ENCODE peak calls at places on chromosome 14, in six cellular contexts. One of them, this sample, is unnamed.

GRCh38 chr14:51805541-51805940 is 54.9 kb upstream of the GNG2 start:
- DNase-seq in choroid plexus epithelial cell: no peak
- DNase-seq in progenitor cell of endocrine pancreas: no peak
- DNase-seq in cardiac fibroblast: no peak
- DNase-seq in astrocyte of the cerebellum: no peak
- DNase-seq in ovary: no peak
- DNase-seq in this sample: no peak

GRCh38 chr14:43155924-43156323 is 1351.2 kb downstream of the FSCB start:
- DNase-seq in ovary: no peak
- DNase-seq in progenitor cell of endocrine pancreas: no peak
- DNase-seq in astrocyte of the cerebellum: no peak
- DNase-seq in cardiac fibroblast: no peak
- DNase-seq in choroid plexus epithelial cell: no peak
- DNase-seq in this sample: no peak

GRCh38 chr14:88556581-88556980 is 1.8 kb upstream of the PTPN21 start:
- DNase-seq in ovary: no peak
- DNase-seq in progenitor cell of endocrine pancreas: no peak
- DNase-seq in astrocyte of the cerebellum: no peak
- DNase-seq in cardiac fibroblast: no peak
- DNase-seq in choroid plexus epithelial cell: no peak
- DNase-seq in this sample: no peak

GRCh38 chr14:58077621-58078020 is 74.4 kb downstream of the ARMH4 start:
- DNase-seq in ovary: no peak
- DNase-seq in cardiac fibroblast: peak
- DNase-seq in progenitor cell of endocrine pancreas: no peak
- DNase-seq in astrocyte of the cerebellum: peak
- DNase-seq in choroid plexus epithelial cell: peak
- DNase-seq in this sample: no peak

GRCh38 chr14:70663707-70664179 is 22.0 kb downstream of the TTC9 start:
- DNase-seq in ovary: no peak
- DNase-seq in progenitor cell of endocrine pancreas: no peak
- DNase-seq in choroid plexus epithelial cell: peak
- DNase-seq in cardiac fibroblast: peak
- DNase-seq in astrocyte of the cerebellum: no peak
- DNase-seq in this sample: no peak

GRCh38 chr14:103547455-103547940 is 15.0 kb downstream of the BAG5 start:
- DNase-seq in cardiac fibroblast: no peak
- DNase-seq in ovary: no peak
- DNase-seq in choroid plexus epithelial cell: no peak
- DNase-seq in astrocyte of the cerebellum: no peak
- DNase-seq in progenitor cell of endocrine pancreas: no peak
- DNase-seq in this sample: no peak

GRCh38 chr14:52950898-52951729 is at the start of gene FERMT2:
- DNase-seq in ovary: peak
- DNase-seq in choroid plexus epithelial cell: peak
- DNase-seq in astrocyte of the cerebellum: peak
- DNase-seq in cardiac fibroblast: peak
- DNase-seq in progenitor cell of endocrine pancreas: peak
- DNase-seq in this sample: peak

GRCh38 chr14:81765654-81766275 is 232.1 kb upstream of the SEL1L start:
- DNase-seq in cardiac fibroblast: no peak
- DNase-seq in ovary: no peak
- DNase-seq in astrocyte of the cerebellum: no peak
- DNase-seq in choroid plexus epithelial cell: no peak
- DNase-seq in progenitor cell of endocrine pancreas: no peak
- DNase-seq in this sample: no peak

GRCh38 chr14:100737526-100737925 is 10.8 kb downstream of the DLK1 start:
- DNase-seq in astrocyte of the cerebellum: no peak
- DNase-seq in progenitor cell of endocrine pancreas: no peak
- DNase-seq in choroid plexus epithelial cell: no peak
- DNase-seq in cardiac fibroblast: no peak
- DNase-seq in ovary: no peak
- DNase-seq in this sample: no peak

GRCh38 chr14:74552623-74553022 is 59.1 kb downstream of the ISCA2 start:
- DNase-seq in astrocyte of the cerebellum: no peak
- DNase-seq in progenitor cell of endocrine pancreas: no peak
- DNase-seq in cardiac fibroblast: peak
- DNase-seq in choroid plexus epithelial cell: no peak
- DNase-seq in ovary: peak
- DNase-seq in this sample: no peak

GRCh38 chr14:21105095-21105494 is 4.2 kb downstream of the TMEM253 start:
- DNase-seq in astrocyte of the cerebellum: no peak
- DNase-seq in cardiac fibroblast: no peak
- DNase-seq in ovary: no peak
- DNase-seq in progenitor cell of endocrine pancreas: no peak
- DNase-seq in choroid plexus epithelial cell: no peak
- DNase-seq in this sample: no peak

GRCh38 chr14:91410781-91411536 is 6.7 kb downstream of the CCDC88C start:
- DNase-seq in progenitor cell of endocrine pancreas: no peak
- DNase-seq in choroid plexus epithelial cell: no peak
- DNase-seq in cardiac fibroblast: no peak
- DNase-seq in astrocyte of the cerebellum: no peak
- DNase-seq in ovary: no peak
- DNase-seq in this sample: no peak

GRCh38 chr14:104685216-104685997 is 4.0 kb upstream of the INF2 start:
- DNase-seq in astrocyte of the cerebellum: no peak
- DNase-seq in choroid plexus epithelial cell: peak
- DNase-seq in progenitor cell of endocrine pancreas: no peak
- DNase-seq in cardiac fibroblast: no peak
- DNase-seq in ovary: no peak
- DNase-seq in this sample: no peak

GRCh38 chr14:101503431-101504095 is 57.7 kb upstream of the DIO3 start:
- DNase-seq in choroid plexus epithelial cell: no peak
- DNase-seq in astrocyte of the cerebellum: no peak
- DNase-seq in progenitor cell of endocrine pancreas: no peak
- DNase-seq in ovary: peak
- DNase-seq in cardiac fibroblast: no peak
- DNase-seq in this sample: peak

GRCh38 chr14:54784060-54784459 is 118.6 kb downstream of the GCH1 start:
- DNase-seq in progenitor cell of endocrine pancreas: no peak
- DNase-seq in ovary: no peak
- DNase-seq in choroid plexus epithelial cell: no peak
- DNase-seq in astrocyte of the cerebellum: no peak
- DNase-seq in cardiac fibroblast: no peak
- DNase-seq in this sample: no peak

GRCh38 chr14:30389134-30389900 is 169.6 kb upstream of the G2E3 start:
- DNase-seq in astrocyte of the cerebellum: peak
- DNase-seq in progenitor cell of endocrine pancreas: no peak
- DNase-seq in choroid plexus epithelial cell: peak
- DNase-seq in ovary: no peak
- DNase-seq in cardiac fibroblast: no peak
- DNase-seq in this sample: no peak

GRCh38 chr14:101719708-101720107 is 41.8 kb upstream of the PPP2R5C start:
- DNase-seq in ovary: no peak
- DNase-seq in choroid plexus epithelial cell: no peak
- DNase-seq in progenitor cell of endocrine pancreas: no peak
- DNase-seq in astrocyte of the cerebellum: no peak
- DNase-seq in cardiac fibroblast: no peak
- DNase-seq in this sample: no peak

GRCh38 chr14:65286443-65286842 is 126.1 kb upstream of the FUT8 start:
- DNase-seq in ovary: no peak
- DNase-seq in progenitor cell of endocrine pancreas: no peak
- DNase-seq in astrocyte of the cerebellum: no peak
- DNase-seq in choroid plexus epithelial cell: no peak
- DNase-seq in cardiac fibroblast: no peak
- DNase-seq in this sample: no peak

GRCh38 chr14:88746042-88746441 is 46.7 kb downstream of the EML5 start:
- DNase-seq in progenitor cell of endocrine pancreas: no peak
- DNase-seq in choroid plexus epithelial cell: no peak
- DNase-seq in astrocyte of the cerebellum: peak
- DNase-seq in cardiac fibroblast: no peak
- DNase-seq in ovary: no peak
- DNase-seq in this sample: no peak

GRCh38 chr14:23299186-23299521 is 3.5 kb downstream of the PPP1R3E start:
- DNase-seq in ovary: no peak
- DNase-seq in choroid plexus epithelial cell: no peak
- DNase-seq in progenitor cell of endocrine pancreas: no peak
- DNase-seq in astrocyte of the cerebellum: no peak
- DNase-seq in cardiac fibroblast: no peak
- DNase-seq in this sample: no peak

GRCh38 chr14:23300687-23301223 is 1.9 kb downstream of the PPP1R3E start:
- DNase-seq in progenitor cell of endocrine pancreas: no peak
- DNase-seq in choroid plexus epithelial cell: no peak
- DNase-seq in astrocyte of the cerebellum: no peak
- DNase-seq in cardiac fibroblast: no peak
- DNase-seq in ovary: no peak
- DNase-seq in this sample: no peak

GRCh38 chr14:23297878-23298277 is 4.8 kb downstream of the PPP1R3E start:
- DNase-seq in choroid plexus epithelial cell: no peak
- DNase-seq in cardiac fibroblast: no peak
- DNase-seq in progenitor cell of endocrine pancreas: no peak
- DNase-seq in astrocyte of the cerebellum: no peak
- DNase-seq in ovary: no peak
- DNase-seq in this sample: no peak

GRCh38 chr14:23299986-23300686 is 2.5 kb downstream of the PPP1R3E start:
- DNase-seq in progenitor cell of endocrine pancreas: no peak
- DNase-seq in choroid plexus epithelial cell: no peak
- DNase-seq in cardiac fibroblast: no peak
- DNase-seq in astrocyte of the cerebellum: no peak
- DNase-seq in ovary: no peak
- DNase-seq in this sample: no peak

GRCh38 chr14:23299558-23299957 is 3.1 kb downstream of the PPP1R3E start:
- DNase-seq in ovary: no peak
- DNase-seq in cardiac fibroblast: peak
- DNase-seq in progenitor cell of endocrine pancreas: no peak
- DNase-seq in choroid plexus epithelial cell: peak
- DNase-seq in astrocyte of the cerebellum: no peak
- DNase-seq in this sample: no peak
- TF ChIP-seq CTCF in ovary: no peak
- TF ChIP-seq CTCF in cardiac fibroblast: no peak
- TF ChIP-seq CTCF in progenitor cell of endocrine pancreas: peak
- TF ChIP-seq CTCF in choroid plexus epithelial cell: peak
- TF ChIP-seq CTCF in astrocyte of the cerebellum: peak
- TF ChIP-seq CTCF in this sample: no peak

GRCh38 chr14:45610303-45610702 is 357.3 kb upstream of the MIS18BP1 start:
- DNase-seq in choroid plexus epithelial cell: peak
- DNase-seq in ovary: no peak
- DNase-seq in progenitor cell of endocrine pancreas: no peak
- DNase-seq in cardiac fibroblast: peak
- DNase-seq in astrocyte of the cerebellum: no peak
- DNase-seq in this sample: no peak
- TF ChIP-seq CTCF in choroid plexus epithelial cell: peak
- TF ChIP-seq CTCF in ovary: no peak
- TF ChIP-seq CTCF in progenitor cell of endocrine pancreas: peak
- TF ChIP-seq CTCF in cardiac fibroblast: peak
- TF ChIP-seq CTCF in astrocyte of the cerebellum: peak
- TF ChIP-seq CTCF in this sample: peak

DNA sequence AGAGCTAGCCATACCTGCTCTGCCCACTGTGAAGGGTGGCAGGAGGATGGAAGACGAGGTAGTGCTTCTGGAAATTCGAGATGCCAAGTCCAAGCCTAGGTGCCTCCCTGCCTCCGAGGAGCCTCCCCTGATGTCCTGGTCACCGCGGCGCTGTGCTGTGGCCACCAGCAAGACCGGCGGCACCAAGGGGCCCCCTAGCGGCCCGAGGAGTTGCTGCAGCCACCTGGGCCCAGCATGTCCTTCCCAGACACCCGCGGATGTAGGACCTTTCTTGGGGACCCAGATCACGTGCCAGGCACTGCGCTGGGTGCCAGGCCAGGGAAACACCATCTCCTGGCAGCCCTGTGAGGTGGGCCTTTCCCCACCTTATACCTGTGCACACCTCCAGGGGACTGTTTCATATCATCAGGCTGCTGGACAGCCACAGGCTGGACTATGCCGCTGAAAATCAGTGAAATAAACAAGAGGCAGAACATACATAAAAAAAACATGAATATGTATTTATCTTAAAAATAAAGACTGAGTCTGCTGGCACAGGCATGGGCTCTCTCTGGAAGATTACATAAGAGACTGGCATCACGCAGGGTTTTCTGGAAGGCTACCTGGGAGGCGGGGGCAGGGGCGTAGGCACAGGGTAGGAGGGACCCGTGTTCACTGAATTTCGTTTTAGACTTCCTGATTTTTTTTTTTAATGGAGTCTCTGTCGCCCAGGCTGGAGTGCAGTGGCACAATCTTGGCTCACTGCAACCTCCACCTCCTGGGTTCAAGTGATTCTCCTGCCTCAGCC is 15.9 kb upstream of the HHIPL1 start:
- DNase-seq in choroid plexus epithelial cell: peak
- DNase-seq in ovary: peak
- DNase-seq in cardiac fibroblast: peak
- DNase-seq in progenitor cell of endocrine pancreas: peak
- DNase-seq in astrocyte of the cerebellum: no peak
- DNase-seq in this sample: peak
- TF ChIP-seq CTCF in choroid plexus epithelial cell: peak
- TF ChIP-seq CTCF in ovary: peak
- TF ChIP-seq CTCF in cardiac fibroblast: peak
- TF ChIP-seq CTCF in progenitor cell of endocrine pancreas: peak
- TF ChIP-seq CTCF in astrocyte of the cerebellum: peak
- TF ChIP-seq CTCF in this sample: peak

GRCh38 chr14:77184396-77185092 is 2.9 kb downstream of the TMEM63C start:
- DNase-seq in astrocyte of the cerebellum: no peak
- DNase-seq in ovary: no peak
- DNase-seq in cardiac fibroblast: no peak
- DNase-seq in choroid plexus epithelial cell: no peak
- DNase-seq in progenitor cell of endocrine pancreas: no peak
- DNase-seq in this sample: no peak

GRCh38 chr14:77183896-77184295 is 2.3 kb downstream of the TMEM63C start:
- DNase-seq in ovary: no peak
- DNase-seq in astrocyte of the cerebellum: no peak
- DNase-seq in progenitor cell of endocrine pancreas: no peak
- DNase-seq in choroid plexus epithelial cell: no peak
- DNase-seq in cardiac fibroblast: no peak
- DNase-seq in this sample: no peak

GRCh38 chr14:77181124-77181602 is 435 bp upstream of the TMEM63C start:
- DNase-seq in astrocyte of the cerebellum: no peak
- DNase-seq in ovary: no peak
- DNase-seq in choroid plexus epithelial cell: no peak
- DNase-seq in progenitor cell of endocrine pancreas: no peak
- DNase-seq in cardiac fibroblast: no peak
- DNase-seq in this sample: no peak

GRCh38 chr14:77185093-77185465 is 3.5 kb downstream of the TMEM63C start:
- DNase-seq in progenitor cell of endocrine pancreas: no peak
- DNase-seq in choroid plexus epithelial cell: no peak
- DNase-seq in cardiac fibroblast: no peak
- DNase-seq in ovary: no peak
- DNase-seq in astrocyte of the cerebellum: no peak
- DNase-seq in this sample: no peak

DNA sequence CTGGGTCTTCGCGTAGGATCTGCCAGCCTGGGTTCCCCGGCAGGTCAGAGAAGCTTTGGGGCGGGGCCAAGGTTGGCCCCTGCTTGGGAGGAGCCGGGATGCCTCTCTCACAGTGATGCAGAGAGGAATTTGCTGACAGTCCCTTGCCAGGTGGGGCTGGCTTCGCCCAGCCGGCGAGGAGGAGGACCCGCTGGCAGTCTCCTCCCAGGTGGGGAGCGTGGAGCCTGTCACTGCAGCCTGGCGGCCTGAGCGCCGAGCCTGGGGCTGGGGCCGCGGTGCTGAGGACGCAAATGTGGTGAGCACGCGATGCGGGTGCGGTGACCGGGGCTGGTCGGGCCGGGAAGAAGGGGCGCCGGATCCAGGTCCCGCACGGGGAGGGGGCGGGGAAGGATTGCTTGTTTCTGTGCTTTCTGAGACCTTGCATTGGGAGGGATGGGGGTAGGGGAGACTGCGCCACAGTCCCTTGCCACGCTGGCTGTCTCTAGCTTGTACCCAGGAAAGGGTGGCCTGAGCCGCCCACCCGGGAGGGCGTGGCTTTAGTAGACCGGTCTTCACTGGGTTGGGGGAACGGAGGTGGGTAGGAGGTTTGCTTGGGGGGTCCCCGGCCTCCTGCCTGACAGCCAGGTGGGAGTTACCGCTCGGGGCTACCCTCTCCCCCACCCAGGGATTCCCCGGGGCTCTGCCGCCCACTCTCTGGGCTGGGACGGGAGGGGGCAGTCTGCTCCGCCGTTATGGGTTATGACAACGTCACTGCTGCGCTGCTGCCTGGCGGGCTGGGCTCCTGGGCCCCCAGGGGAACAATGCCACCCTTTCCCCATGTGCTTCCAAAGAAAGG is at the start of gene TMEM63C:
- DNase-seq in choroid plexus epithelial cell: peak
- DNase-seq in astrocyte of the cerebellum: no peak
- DNase-seq in ovary: no peak
- DNase-seq in progenitor cell of endocrine pancreas: peak
- DNase-seq in cardiac fibroblast: no peak
- DNase-seq in this sample: peak
- TF ChIP-seq CTCF in choroid plexus epithelial cell: no peak
- TF ChIP-seq CTCF in astrocyte of the cerebellum: no peak
- TF ChIP-seq CTCF in ovary: no peak
- TF ChIP-seq CTCF in progenitor cell of endocrine pancreas: no peak
- TF ChIP-seq CTCF in cardiac fibroblast: no peak
- TF ChIP-seq CTCF in this sample: no peak

This sample was measured in mesothelial cell of epicardium.